ENCODE peak calls at places on chromosomes 4 and X, in five cellular contexts. W, R, A, Q and M are unnamed samples.

GRCh38 chr4:84878541-84878940 is 87.9 kb downstream of the WDFY3 start:
- DNase-seq in W (no peak), R (no peak), A (no peak), Q (no peak), M (no peak)

GRCh38 chr4:67746797-67747495 is 7.2 kb downstream of the GNRHR start:
- DNase-seq in W (peak), R (peak), A (no peak), Q (peak), M (peak)

GRCh38 chr4:43132010-43132582 is 239.6 kb downstream of the GRXCR1 start:
- DNase-seq in W (peak), R (peak), A (peak), Q (peak), M (peak)

GRCh38 chr4:153916273-153916755 is 127.4 kb upstream of the SFRP2 start:
- DNase-seq in W (no peak), R (no peak), A (no peak), Q (no peak), M (no peak)

GRCh38 chrX:40964633-40965586 is 120.3 kb upstream of the USP9X start:
- DNase-seq in W (no peak), R (no peak), A (no peak), Q (no peak), M (no peak)

GRCh38 chrX:153340111-153340510 is 6.2 kb downstream of the ZNF275 start:
- DNase-seq in W (no peak), R (no peak), A (no peak), Q (no peak), M (no peak)

GRCh38 chr4:126800723-126801191 is 832.0 kb upstream of the INTU start:
- DNase-seq in W (no peak), R (peak), A (no peak), Q (no peak), M (no peak)

GRCh38 chr4:170089274-170089742 is 448 bp downstream of the AADAT start:
- DNase-seq in W (peak), R (peak), A (peak), Q (peak), M (peak)

GRCh38 chr4:4284827-4285618 is 4.9 kb downstream of the LYAR start:
- DNase-seq in W (no peak), R (no peak), A (no peak), Q (no peak), M (no peak)

GRCh38 chr4:147843162-147843561 is 111.3 kb downstream of the ARHGAP10 start:
- DNase-seq in W (peak), R (peak), A (no peak), Q (no peak), M (peak)

GRCh38 chr4:89765966-89766365 is 71.0 kb downstream of the SNCA start:
- DNase-seq in W (no peak), R (peak), A (peak), Q (peak), M (no peak)

GRCh38 chr4:52823478-52824092 is 38.5 kb upstream of the RASL11B start:
- DNase-seq in W (no peak), R (no peak), A (no peak), Q (no peak), M (no peak)